ENCODE peak calls at places on chromosomes 3 and 15, in four cellular contexts. One of them, this sample, is unnamed. For H3K4me1, the result is how much of the 10 kb centered on the place peaks cover.

GRCh38 chr3:53643757-53644156 is 149.3 kb downstream of the CACNA1D start:
- DNase-seq in upper lobe of right lung: no peak
- DNase-seq in CD8-positive, alpha-beta T cell: no peak
- DNase-seq in CD8-positive, alpha-beta memory T cell: no peak
- DNase-seq in this sample: no peak

GRCh38 chr15:75200391-75200764 is 1.3 kb upstream of the C15orf39 start:
- DNase-seq in upper lobe of right lung: no peak
- DNase-seq in CD8-positive, alpha-beta T cell: no peak
- DNase-seq in CD8-positive, alpha-beta memory T cell: no peak
- DNase-seq in this sample: no peak

GRCh38 chr3:114496021-114496434 is 202.2 kb downstream of the TIGIT start:
- DNase-seq in upper lobe of right lung: no peak
- DNase-seq in CD8-positive, alpha-beta T cell: no peak
- DNase-seq in CD8-positive, alpha-beta memory T cell: no peak
- DNase-seq in this sample: no peak

GRCh38 chr3:10334461-10334860 is 13.5 kb upstream of the SEC13 start:
- DNase-seq in upper lobe of right lung: no peak
- DNase-seq in CD8-positive, alpha-beta T cell: no peak
- DNase-seq in CD8-positive, alpha-beta memory T cell: no peak
- DNase-seq in this sample: no peak

GRCh38 chr15:67125589-67126502 is 60.4 kb downstream of the SMAD3 start:
- DNase-seq in upper lobe of right lung: no peak
- DNase-seq in CD8-positive, alpha-beta T cell: no peak
- DNase-seq in CD8-positive, alpha-beta memory T cell: no peak
- DNase-seq in this sample: peak

GRCh38 chr15:86483936-86484335 is 404.3 kb downstream of the AGBL1 start:
- DNase-seq in upper lobe of right lung: no peak
- DNase-seq in CD8-positive, alpha-beta T cell: no peak
- DNase-seq in CD8-positive, alpha-beta memory T cell: no peak
- DNase-seq in this sample: no peak

GRCh38 chr15:57235865-57236264 is 140.4 kb upstream of the CGNL1 start:
- DNase-seq in upper lobe of right lung: no peak
- DNase-seq in CD8-positive, alpha-beta T cell: no peak
- DNase-seq in CD8-positive, alpha-beta memory T cell: no peak
- DNase-seq in this sample: no peak

GRCh38 chr15:56058986-56059385 is 65.6 kb upstream of the NEDD4 start:
- DNase-seq in upper lobe of right lung: no peak
- DNase-seq in CD8-positive, alpha-beta T cell: no peak
- DNase-seq in CD8-positive, alpha-beta memory T cell: no peak
- DNase-seq in this sample: no peak

GRCh38 chr3:148643389-148643840 is 54.3 kb upstream of the AGTR1 start:
- DNase-seq in upper lobe of right lung: no peak
- DNase-seq in CD8-positive, alpha-beta T cell: no peak
- DNase-seq in CD8-positive, alpha-beta memory T cell: no peak
- DNase-seq in this sample: no peak

GRCh38 chr15:100983221-100983620 is 64.1 kb downstream of the LRRK1 start:
- DNase-seq in upper lobe of right lung: no peak
- DNase-seq in CD8-positive, alpha-beta T cell: no peak
- DNase-seq in CD8-positive, alpha-beta memory T cell: no peak
- DNase-seq in this sample: no peak

GRCh38 chr3:122944671-122945151 is 82.9 kb downstream of the SEMA5B start:
- DNase-seq in upper lobe of right lung: no peak
- DNase-seq in CD8-positive, alpha-beta T cell: no peak
- DNase-seq in CD8-positive, alpha-beta memory T cell: no peak
- DNase-seq in this sample: no peak

GRCh38 chr3:44522494-44522933 is 32.5 kb upstream of the ZKSCAN7 start:
- DNase-seq in upper lobe of right lung: no peak
- DNase-seq in CD8-positive, alpha-beta T cell: no peak
- DNase-seq in CD8-positive, alpha-beta memory T cell: no peak
- DNase-seq in this sample: no peak

GRCh38 chr15:37981781-37982180 is 47.3 kb downstream of the TMCO5A start:
- DNase-seq in upper lobe of right lung: no peak
- DNase-seq in CD8-positive, alpha-beta T cell: no peak
- DNase-seq in CD8-positive, alpha-beta memory T cell: no peak
- DNase-seq in this sample: no peak

GRCh38 chr3:18442743-18443669 is 17.9 kb upstream of the SATB1 start:
- DNase-seq in upper lobe of right lung: no peak
- DNase-seq in CD8-positive, alpha-beta T cell: no peak
- DNase-seq in CD8-positive, alpha-beta memory T cell: no peak
- DNase-seq in this sample: no peak

GRCh38 chr15:101440846-101441590 is 48.5 kb downstream of the PCSK6 start:
- DNase-seq in upper lobe of right lung: no peak
- DNase-seq in CD8-positive, alpha-beta T cell: no peak
- DNase-seq in CD8-positive, alpha-beta memory T cell: no peak
- DNase-seq in this sample: peak

GRCh38 chr3:175988401-175988800 is 1129.3 kb downstream of the NAALADL2 start:
- DNase-seq in upper lobe of right lung: no peak
- DNase-seq in CD8-positive, alpha-beta T cell: no peak
- DNase-seq in CD8-positive, alpha-beta memory T cell: no peak
- DNase-seq in this sample: no peak

GRCh38 chr3:152069871-152070270 is 196.4 kb downstream of the SUCNR1 start:
- DNase-seq in upper lobe of right lung: no peak
- DNase-seq in CD8-positive, alpha-beta T cell: no peak
- DNase-seq in CD8-positive, alpha-beta memory T cell: no peak
- DNase-seq in this sample: no peak

GRCh38 chr3:2377281-2377680 is 278.6 kb downstream of the CNTN4 start:
- DNase-seq in upper lobe of right lung: no peak
- DNase-seq in CD8-positive, alpha-beta T cell: no peak
- DNase-seq in CD8-positive, alpha-beta memory T cell: no peak
- DNase-seq in this sample: no peak

GRCh38 chr3:71580636-71581215 is 2.8 kb downstream of the FOXP1 start:
- DNase-seq in upper lobe of right lung: no peak
- DNase-seq in CD8-positive, alpha-beta T cell: no peak
- DNase-seq in CD8-positive, alpha-beta memory T cell: no peak
- DNase-seq in this sample: no peak

DNA sequence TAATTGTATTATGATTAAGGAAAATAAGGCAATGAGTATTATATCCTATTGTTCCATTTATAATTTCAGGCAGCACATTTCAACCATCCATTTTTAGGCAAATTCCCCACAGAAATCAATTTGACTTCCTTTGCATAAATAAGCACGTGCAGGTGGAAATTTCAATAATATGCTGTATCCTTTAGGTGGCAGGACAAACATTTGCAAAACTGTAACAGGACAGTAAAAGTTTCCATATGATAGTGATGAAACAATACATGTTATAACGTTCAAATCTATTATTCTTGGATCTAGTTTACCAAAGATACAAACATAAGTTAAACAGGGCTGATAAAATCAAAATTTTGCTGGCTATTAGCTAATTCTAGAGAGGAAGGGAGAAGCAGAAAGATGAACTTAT is 8.5 kb downstream of the UACA start:
- DNase-seq in upper lobe of right lung: no peak
- DNase-seq in CD8-positive, alpha-beta T cell: no peak
- DNase-seq in CD8-positive, alpha-beta memory T cell: no peak
- DNase-seq in this sample: no peak
- H3K4me1 ChIP-seq in upper lobe of right lung: under half
- H3K4me1 ChIP-seq in CD8-positive, alpha-beta T cell: under half
- H3K4me1 ChIP-seq in CD8-positive, alpha-beta memory T cell: under half
- H3K4me1 ChIP-seq in this sample: under half

GRCh38 chr15:43091859-43092258 is 14.0 kb downstream of the UBR1 start:
- DNase-seq in upper lobe of right lung: no peak
- DNase-seq in CD8-positive, alpha-beta T cell: no peak
- DNase-seq in CD8-positive, alpha-beta memory T cell: no peak
- DNase-seq in this sample: no peak

GRCh38 chr15:43095708-43096347 is 10.0 kb downstream of the UBR1 start:
- DNase-seq in upper lobe of right lung: no peak
- DNase-seq in CD8-positive, alpha-beta T cell: no peak
- DNase-seq in CD8-positive, alpha-beta memory T cell: no peak
- DNase-seq in this sample: no peak

GRCh38 chr15:43094416-43095039 is 11.3 kb downstream of the UBR1 start:
- DNase-seq in upper lobe of right lung: no peak
- DNase-seq in CD8-positive, alpha-beta T cell: no peak
- DNase-seq in CD8-positive, alpha-beta memory T cell: no peak
- DNase-seq in this sample: no peak

GRCh38 chr15:43095243-43095642 is 10.6 kb downstream of the UBR1 start:
- DNase-seq in upper lobe of right lung: no peak
- DNase-seq in CD8-positive, alpha-beta T cell: no peak
- DNase-seq in CD8-positive, alpha-beta memory T cell: no peak
- DNase-seq in this sample: no peak

GRCh38 chr15:43093026-43093425 is 12.8 kb downstream of the UBR1 start:
- DNase-seq in upper lobe of right lung: no peak
- DNase-seq in CD8-positive, alpha-beta T cell: no peak
- DNase-seq in CD8-positive, alpha-beta memory T cell: no peak
- DNase-seq in this sample: no peak
- H3K4me1 ChIP-seq in upper lobe of right lung: under half
- H3K4me1 ChIP-seq in CD8-positive, alpha-beta T cell: under half
- H3K4me1 ChIP-seq in CD8-positive, alpha-beta memory T cell: under half
- H3K4me1 ChIP-seq in this sample: under half

GRCh38 chr15:40487816-40488682 is 17.3 kb downstream of the CHST14 start:
- DNase-seq in upper lobe of right lung: no peak
- DNase-seq in CD8-positive, alpha-beta T cell: no peak
- DNase-seq in CD8-positive, alpha-beta memory T cell: no peak
- DNase-seq in this sample: no peak
- H3K4me1 ChIP-seq in upper lobe of right lung: under half
- H3K4me1 ChIP-seq in CD8-positive, alpha-beta T cell: under half
- H3K4me1 ChIP-seq in CD8-positive, alpha-beta memory T cell: under half
- H3K4me1 ChIP-seq in this sample: under half

DNA sequence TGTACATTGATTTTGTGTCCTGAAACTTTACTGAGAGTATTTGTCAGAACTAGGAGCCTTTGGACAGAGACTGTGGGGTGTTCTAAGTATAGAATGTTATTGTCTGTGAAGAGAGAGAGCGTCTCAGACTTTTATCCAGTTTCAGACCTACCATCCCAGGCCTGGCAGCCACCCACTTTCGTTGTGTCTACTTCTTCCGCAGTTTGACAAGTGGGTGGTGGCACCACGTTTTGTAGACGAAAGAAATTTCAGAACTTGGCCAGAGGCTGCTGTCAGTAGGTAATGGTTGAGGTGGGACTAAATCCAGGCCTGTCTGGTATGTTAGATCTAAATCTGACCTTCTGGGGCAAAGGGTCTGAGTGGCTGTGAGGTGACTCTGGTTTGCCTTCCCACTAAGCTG is 13.4 kb upstream of the TRAK1 start:
- DNase-seq in upper lobe of right lung: no peak
- DNase-seq in CD8-positive, alpha-beta T cell: no peak
- DNase-seq in CD8-positive, alpha-beta memory T cell: no peak
- DNase-seq in this sample: no peak
- H3K4me1 ChIP-seq in upper lobe of right lung: under half
- H3K4me1 ChIP-seq in CD8-positive, alpha-beta T cell: under half
- H3K4me1 ChIP-seq in CD8-positive, alpha-beta memory T cell: under half
- H3K4me1 ChIP-seq in this sample: under half

GRCh38 chr15:45869034-45869668 is 234.3 kb downstream of the SQOR start:
- DNase-seq in upper lobe of right lung: no peak
- DNase-seq in CD8-positive, alpha-beta T cell: no peak
- DNase-seq in CD8-positive, alpha-beta memory T cell: no peak
- DNase-seq in this sample: no peak
- H3K4me1 ChIP-seq in upper lobe of right lung: under half
- H3K4me1 ChIP-seq in CD8-positive, alpha-beta T cell: under half
- H3K4me1 ChIP-seq in CD8-positive, alpha-beta memory T cell: under half
- H3K4me1 ChIP-seq in this sample: under half

GRCh38 chr3:12933901-12934300 is 92.5 kb upstream of the RPL32 start:
- DNase-seq in upper lobe of right lung: no peak
- DNase-seq in CD8-positive, alpha-beta T cell: no peak
- DNase-seq in CD8-positive, alpha-beta memory T cell: no peak
- DNase-seq in this sample: no peak
- H3K4me1 ChIP-seq in upper lobe of right lung: under half
- H3K4me1 ChIP-seq in CD8-positive, alpha-beta T cell: under half
- H3K4me1 ChIP-seq in CD8-positive, alpha-beta memory T cell: under half
- H3K4me1 ChIP-seq in this sample: under half

GRCh38 chr3:69761896-69762789 is 22.9 kb downstream of the MITF start:
- DNase-seq in upper lobe of right lung: no peak
- DNase-seq in CD8-positive, alpha-beta T cell: no peak
- DNase-seq in CD8-positive, alpha-beta memory T cell: no peak
- DNase-seq in this sample: no peak
- H3K4me1 ChIP-seq in upper lobe of right lung: under half
- H3K4me1 ChIP-seq in CD8-positive, alpha-beta T cell: under half
- H3K4me1 ChIP-seq in CD8-positive, alpha-beta memory T cell: under half
- H3K4me1 ChIP-seq in this sample: under half

GRCh38 chr15:89018235-89018634 is 70.0 kb upstream of the ABHD2 start:
- DNase-seq in upper lobe of right lung: peak
- DNase-seq in CD8-positive, alpha-beta T cell: no peak
- DNase-seq in CD8-positive, alpha-beta memory T cell: no peak
- DNase-seq in this sample: no peak
- H3K4me1 ChIP-seq in upper lobe of right lung: under half
- H3K4me1 ChIP-seq in CD8-positive, alpha-beta T cell: under half
- H3K4me1 ChIP-seq in CD8-positive, alpha-beta memory T cell: under half
- H3K4me1 ChIP-seq in this sample: under half

GRCh38 chr3:61736506-61736905 is 175.1 kb downstream of the PTPRG start:
- DNase-seq in upper lobe of right lung: no peak
- DNase-seq in CD8-positive, alpha-beta T cell: no peak
- DNase-seq in CD8-positive, alpha-beta memory T cell: no peak
- DNase-seq in this sample: no peak
- H3K4me1 ChIP-seq in upper lobe of right lung: under half
- H3K4me1 ChIP-seq in CD8-positive, alpha-beta T cell: under half
- H3K4me1 ChIP-seq in CD8-positive, alpha-beta memory T cell: under half
- H3K4me1 ChIP-seq in this sample: under half

This sample was measured in RWPE2.